ENCODE peak calls at places on chromosomes 2 and 18, in four cellular contexts. D, M, L and E are unnamed samples.

GRCh38 chr2:207423886-207424285 is 105.9 kb upstream of the CREB1 start:
- DNase-seq in L (no peak), M (peak; percentile 39), D (no peak), E (no peak)

GRCh38 chr2:44330801-44331200 is 30.5 kb downstream of the PREPL start:
- DNase-seq in D (no peak), L (no peak), M (no peak), E (no peak)

GRCh38 chr2:203835420-203835819 is 32.2 kb upstream of the CTLA4 start:
- DNase-seq in L (no peak), M (no peak), D (no peak), E (no peak)

GRCh38 chr2:223604231-223604630 is 2.1 kb upstream of the SCG2 start:
- DNase-seq in L (no peak), D (no peak), M (no peak), E (no peak)

GRCh38 chr18:8834837-8835236 is 129.5 kb downstream of the MTCL1 start:
- DNase-seq in L (no peak), M (peak; percentile 34), D (no peak), E (no peak)

GRCh38 chr18:56785006-56785405 is 133.8 kb downstream of the WDR7 start:
- DNase-seq in D (no peak), M (no peak), L (no peak), E (no peak)

GRCh38 chr2:18795881-18796280 is 206.5 kb upstream of the NT5C1B start:
- DNase-seq in L (no peak), M (no peak), D (no peak), E (no peak)

GRCh38 chr2:96329416-96329815 is 4.3 kb downstream of the ITPRIPL1 start:
- DNase-seq in L (no peak), D (no peak), M (no peak), E (no peak)

GRCh38 chr2:42804338-42804737 is 12.0 kb upstream of the HAAO start:
- DNase-seq in D (no peak), M (no peak), L (no peak), E (no peak)

GRCh38 chr18:5627756-5628511 is 84.1 kb upstream of the EPB41L3 start:
- DNase-seq in L (no peak), D (no peak), M (no peak), E (no peak)

GRCh38 chr2:133985563-133985962 is 268.3 kb upstream of the MGAT5 start:
- DNase-seq in L (no peak), M (no peak), D (no peak), E (no peak)

GRCh38 chr2:44528595-44528994 is 166.8 kb downstream of the CAMKMT start:
- DNase-seq in M (no peak), L (no peak), D (no peak), E (no peak)

GRCh38 chr2:105754011-105754410 is 9.3 kb downstream of the NCK2 start:
- DNase-seq in D (no peak), M (no peak), L (no peak), E (no peak)

GRCh38 chr2:235690809-235691450 is 197.1 kb downstream of the AGAP1 start:
- DNase-seq in L (no peak), M (no peak), D (no peak), E (no peak)

GRCh38 chr2:126837926-126838717 is 60.6 kb upstream of the TEX51 start:
- DNase-seq in M (no peak), L (no peak), D (no peak), E (no peak)

GRCh38 chr2:219663116-219663762 is 35.8 kb downstream of the SLC4A3 start:
- DNase-seq in D (no peak), M (peak; percentile 45), L (no peak), E (no peak)

GRCh38 chr2:224982910-224983688 is 59.2 kb downstream of the DOCK10 start:
- DNase-seq in M (no peak), L (no peak), D (no peak), E (no peak)

GRCh38 chr2:218679119-218679518 is 7.2 kb downstream of the STK36 start:
- DNase-seq in D (no peak), L (no peak), M (peak; percentile 61), E (no peak)

GRCh38 chr18:62781262-62781661 is 65.9 kb downstream of the PHLPP1 start:
- DNase-seq in L (no peak), D (no peak), M (no peak), E (no peak)

GRCh38 chr18:10072659-10073309 is 159.0 kb downstream of the VAPA start:
- DNase-seq in L (no peak), M (no peak), D (no peak), E (no peak)

GRCh38 chr2:222609391-222609790 is 46.5 kb downstream of the FARSB start:
- DNase-seq in M (no peak), D (no peak), L (no peak), E (no peak)

GRCh38 chr2:209619782-209620181 is 151.8 kb upstream of the UNC80 start:
- DNase-seq in D (no peak), L (no peak), M (no peak), E (no peak)

GRCh38 chr2:218999881-219000568 is 6.8 kb upstream of the CRYBA2 start:
- DNase-seq in M (no peak), D (peak; percentile 68), L (peak; percentile 69), E (peak; percentile 82)

GRCh38 chr2:138324068-138324771 is 177.3 kb upstream of the SPOPL start:
- DNase-seq in M (peak; percentile 3), L (no peak), D (no peak), E (no peak)

GRCh38 chr2:138321458-138321857 is 180.1 kb upstream of the SPOPL start:
- DNase-seq in D (no peak), L (no peak), M (no peak), E (no peak)

GRCh38 chr2:138327967-138328366 is 173.6 kb upstream of the SPOPL start:
- DNase-seq in L (no peak), M (no peak), D (no peak), E (no peak)

GRCh38 chr2:138319616-138320015 is 182.0 kb upstream of the SPOPL start:
- DNase-seq in D (no peak), L (no peak), M (no peak), E (no peak)

DNA sequence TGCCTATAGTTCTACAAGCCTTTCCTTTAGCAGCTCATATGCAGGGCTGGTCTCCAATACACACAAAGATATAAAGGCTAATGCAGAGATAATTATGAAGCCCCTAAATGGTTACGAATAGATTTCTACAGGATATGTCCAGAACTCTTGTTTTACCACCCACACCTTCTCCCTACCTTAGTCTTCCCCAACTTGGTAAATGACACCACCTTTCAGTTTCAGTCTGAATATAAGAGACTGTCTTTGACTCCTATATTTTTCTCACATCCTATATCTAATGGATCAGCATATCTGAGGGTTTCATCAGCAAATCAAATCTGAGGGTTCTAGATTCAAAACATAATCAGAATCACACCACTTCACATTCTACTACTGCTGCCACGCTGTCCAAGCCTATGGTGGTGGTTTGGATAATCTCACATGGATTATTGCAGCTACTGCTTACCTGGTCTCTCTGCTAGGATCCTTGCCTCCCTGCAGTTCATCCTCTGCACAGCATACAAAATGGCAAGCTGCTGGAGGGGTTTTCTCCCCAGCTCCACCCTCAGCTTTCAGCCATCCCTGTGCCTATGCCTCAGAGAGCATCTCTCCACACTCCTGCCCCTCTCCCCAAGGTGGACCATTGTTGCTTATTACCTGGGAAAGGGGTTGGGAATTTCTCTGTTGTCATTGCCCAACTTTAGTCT is 178.0 kb upstream of the SPOPL start:
- DNase-seq in L (no peak), M (no peak), D (no peak), E (no peak)
- TF ChIP-seq TEAD4 in L (no peak), M (no peak), D (no peak), E (no peak)

GRCh38 chr2:217632036-217632435 is 370.8 kb downstream of the TNS1 start:
- DNase-seq in D (no peak), L (no peak), M (no peak), E (no peak)
- TF ChIP-seq TEAD4 in D (no peak), L (no peak), M (no peak), E (no peak)

GRCh38 chr2:102951249-102951648 is 189.4 kb downstream of the TMEM182 start:
- DNase-seq in M (peak; percentile 22), L (no peak), D (no peak), E (no peak)

GRCh38 chr2:102950547-102950946 is 188.7 kb downstream of the TMEM182 start:
- DNase-seq in D (no peak), M (no peak), L (no peak), E (no peak)
- TF ChIP-seq TEAD4 in D (no peak), M (no peak), L (no peak), E (no peak)

GRCh38 chr18:28791101-28791500 is 614.2 kb upstream of the CDH2 start:
- DNase-seq in M (no peak), L (no peak), D (no peak), E (no peak)

GRCh38 chr18:28789460-28789859 is 612.5 kb upstream of the CDH2 start:
- DNase-seq in L (no peak), M (no peak), D (no peak), E (no peak)

GRCh38 chr18:28793911-28794310 is 617.0 kb upstream of the CDH2 start:
- DNase-seq in L (no peak), D (no peak), M (no peak), E (peak; percentile 3)

GRCh38 chr18:28792404-28793103 is 615.6 kb upstream of the CDH2 start:
- DNase-seq in M (no peak), L (no peak), D (no peak), E (no peak)

DNA sequence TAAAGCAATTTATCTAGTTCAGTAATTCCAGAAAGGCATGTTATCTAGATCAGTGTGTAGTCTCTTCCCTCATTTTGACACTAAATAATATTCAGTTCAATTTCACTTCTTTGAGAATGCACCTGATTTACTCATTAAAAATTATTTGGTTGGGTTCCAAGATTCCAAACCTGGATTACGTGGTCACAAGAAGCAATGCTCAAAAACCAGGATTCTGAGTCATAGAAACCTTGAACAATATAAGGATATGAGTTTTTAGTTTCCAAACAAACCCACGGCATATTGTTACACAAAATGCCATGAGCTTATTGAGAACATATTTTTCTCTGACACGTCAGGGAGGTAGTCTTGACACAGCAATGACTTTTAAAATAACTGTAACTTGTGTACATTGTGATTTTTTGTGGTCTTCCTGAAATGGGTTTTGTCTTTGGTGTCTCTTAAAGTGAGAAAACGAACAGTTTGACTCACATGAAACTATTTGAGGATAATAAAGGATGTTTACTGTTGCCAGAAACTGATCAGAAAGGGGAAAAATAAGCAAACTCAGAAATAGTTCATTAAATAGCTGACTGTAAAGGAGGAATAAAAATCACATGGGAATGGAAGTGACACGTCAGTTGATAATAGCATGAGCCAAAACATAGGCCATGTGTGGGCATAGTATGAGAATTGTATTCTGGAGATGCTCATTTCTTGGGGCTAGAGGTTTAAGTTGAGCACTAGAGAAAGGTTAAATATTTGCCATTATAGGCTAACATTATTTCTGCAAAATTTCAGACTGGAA is 617.7 kb upstream of the CDH2 start:
- DNase-seq in M (no peak), L (no peak), D (no peak), E (no peak)
- TF ChIP-seq TEAD4 in M (no peak), L (no peak), D (no peak), E (no peak)